ENCODE peak calls at places on chromosome 13, in ten cellular contexts. One of them, this sample, is unnamed.

GRCh38 chr13:72850959-72851677 is 69.2 kb downstream of the PIBF1 start:
- DNase-seq in mucosa of descending colon: peak
- DNase-seq in mesenteric fat pad: no peak
- DNase-seq in T-helper 17 cell: no peak
- DNase-seq in EL: no peak
- DNase-seq in tibial artery: no peak
- DNase-seq in osteocyte: no peak
- DNase-seq in GM04503: no peak
- DNase-seq in NCI-H226: no peak
- DNase-seq in immature natural killer cell: no peak
- DNase-seq in this sample: no peak

GRCh38 chr13:20151016-20151415 is 9.8 kb downstream of the GJA3 start:
- DNase-seq in mucosa of descending colon: no peak
- DNase-seq in mesenteric fat pad: no peak
- DNase-seq in T-helper 17 cell: no peak
- DNase-seq in EL: no peak
- DNase-seq in tibial artery: no peak
- DNase-seq in osteocyte: peak
- DNase-seq in GM04503: no peak
- DNase-seq in NCI-H226: no peak
- DNase-seq in immature natural killer cell: no peak
- DNase-seq in this sample: no peak

GRCh38 chr13:87376081-87376480 is 295.1 kb upstream of the SLITRK5 start:
- DNase-seq in mucosa of descending colon: no peak
- DNase-seq in mesenteric fat pad: no peak
- DNase-seq in T-helper 17 cell: no peak
- DNase-seq in EL: no peak
- DNase-seq in tibial artery: no peak
- DNase-seq in osteocyte: no peak
- DNase-seq in GM04503: no peak
- DNase-seq in NCI-H226: peak
- DNase-seq in immature natural killer cell: no peak
- DNase-seq in this sample: no peak

GRCh38 chr13:81596224-81596753 is 1255.4 kb upstream of the SPRY2 start:
- DNase-seq in mucosa of descending colon: no peak
- DNase-seq in mesenteric fat pad: no peak
- DNase-seq in T-helper 17 cell: no peak
- DNase-seq in EL: no peak
- DNase-seq in tibial artery: no peak
- DNase-seq in osteocyte: no peak
- DNase-seq in GM04503: no peak
- DNase-seq in NCI-H226: no peak
- DNase-seq in immature natural killer cell: no peak
- DNase-seq in this sample: no peak

GRCh38 chr13:93945621-93946020 is 533.9 kb downstream of the DCT start:
- DNase-seq in mucosa of descending colon: no peak
- DNase-seq in mesenteric fat pad: no peak
- DNase-seq in T-helper 17 cell: no peak
- DNase-seq in EL: no peak
- DNase-seq in tibial artery: no peak
- DNase-seq in osteocyte: no peak
- DNase-seq in GM04503: no peak
- DNase-seq in NCI-H226: no peak
- DNase-seq in immature natural killer cell: no peak
- DNase-seq in this sample: no peak

GRCh38 chr13:80430561-80430960 is 89.6 kb upstream of the SPRY2 start:
- DNase-seq in mucosa of descending colon: no peak
- DNase-seq in mesenteric fat pad: no peak
- DNase-seq in T-helper 17 cell: no peak
- DNase-seq in EL: no peak
- DNase-seq in tibial artery: no peak
- DNase-seq in osteocyte: no peak
- DNase-seq in GM04503: no peak
- DNase-seq in NCI-H226: no peak
- DNase-seq in immature natural killer cell: no peak
- DNase-seq in this sample: no peak

GRCh38 chr13:40386586-40386985 is 279.9 kb downstream of the FOXO1 start:
- DNase-seq in mucosa of descending colon: no peak
- DNase-seq in mesenteric fat pad: no peak
- DNase-seq in T-helper 17 cell: no peak
- DNase-seq in EL: no peak
- DNase-seq in tibial artery: no peak
- DNase-seq in osteocyte: no peak
- DNase-seq in GM04503: no peak
- DNase-seq in NCI-H226: no peak
- DNase-seq in immature natural killer cell: no peak
- DNase-seq in this sample: no peak

GRCh38 chr13:99123101-99124045 is 77.3 kb upstream of the UBAC2 start:
- DNase-seq in mucosa of descending colon: no peak
- DNase-seq in mesenteric fat pad: no peak
- DNase-seq in T-helper 17 cell: no peak
- DNase-seq in EL: peak
- DNase-seq in tibial artery: no peak
- DNase-seq in osteocyte: peak
- DNase-seq in GM04503: peak
- DNase-seq in NCI-H226: peak
- DNase-seq in immature natural killer cell: no peak
- DNase-seq in this sample: peak

GRCh38 chr13:51681037-51681678 is 96.9 kb downstream of the WDFY2 start:
- DNase-seq in mucosa of descending colon: no peak
- DNase-seq in mesenteric fat pad: no peak
- DNase-seq in T-helper 17 cell: no peak
- DNase-seq in EL: peak
- DNase-seq in tibial artery: no peak
- DNase-seq in osteocyte: no peak
- DNase-seq in GM04503: peak
- DNase-seq in NCI-H226: peak
- DNase-seq in immature natural killer cell: no peak
- DNase-seq in this sample: peak

GRCh38 chr13:28718186-28718537 is 608 bp downstream of the SLC46A3 start:
- DNase-seq in mucosa of descending colon: no peak
- DNase-seq in mesenteric fat pad: no peak
- DNase-seq in T-helper 17 cell: no peak
- DNase-seq in EL: peak
- DNase-seq in tibial artery: no peak
- DNase-seq in osteocyte: no peak
- DNase-seq in GM04503: no peak
- DNase-seq in NCI-H226: no peak
- DNase-seq in immature natural killer cell: no peak
- DNase-seq in this sample: no peak

GRCh38 chr13:33446821-33447481 is 161.4 kb upstream of the STARD13 start:
- DNase-seq in mucosa of descending colon: no peak
- DNase-seq in mesenteric fat pad: no peak
- DNase-seq in T-helper 17 cell: no peak
- DNase-seq in EL: no peak
- DNase-seq in tibial artery: no peak
- DNase-seq in osteocyte: no peak
- DNase-seq in GM04503: no peak
- DNase-seq in NCI-H226: no peak
- DNase-seq in immature natural killer cell: no peak
- DNase-seq in this sample: peak

GRCh38 chr13:114279770-114280169 is 1.6 kb upstream of the UPF3A start:
- DNase-seq in mucosa of descending colon: no peak
- DNase-seq in mesenteric fat pad: no peak
- DNase-seq in T-helper 17 cell: no peak
- DNase-seq in EL: no peak
- DNase-seq in tibial artery: no peak
- DNase-seq in osteocyte: no peak
- DNase-seq in GM04503: no peak
- DNase-seq in NCI-H226: no peak
- DNase-seq in immature natural killer cell: no peak
- DNase-seq in this sample: no peak

GRCh38 chr13:21061077-21061945 is at the start of gene LATS2:
- DNase-seq in mucosa of descending colon: peak
- DNase-seq in mesenteric fat pad: peak
- DNase-seq in T-helper 17 cell: peak
- DNase-seq in EL: peak
- DNase-seq in tibial artery: peak
- DNase-seq in osteocyte: peak
- DNase-seq in GM04503: peak
- DNase-seq in NCI-H226: peak
- DNase-seq in immature natural killer cell: peak
- DNase-seq in this sample: peak

GRCh38 chr13:61383101-61383500 is 32.5 kb downstream of the PCDH20 start:
- DNase-seq in mucosa of descending colon: no peak
- DNase-seq in mesenteric fat pad: no peak
- DNase-seq in T-helper 17 cell: no peak
- DNase-seq in EL: no peak
- DNase-seq in tibial artery: no peak
- DNase-seq in osteocyte: no peak
- DNase-seq in GM04503: no peak
- DNase-seq in NCI-H226: no peak
- DNase-seq in immature natural killer cell: no peak
- DNase-seq in this sample: no peak

GRCh38 chr13:113962386-113962785 is 11.5 kb downstream of the C13orf46 start:
- DNase-seq in mucosa of descending colon: no peak
- DNase-seq in mesenteric fat pad: no peak
- DNase-seq in T-helper 17 cell: no peak
- DNase-seq in EL: no peak
- DNase-seq in tibial artery: no peak
- DNase-seq in osteocyte: no peak
- DNase-seq in GM04503: no peak
- DNase-seq in NCI-H226: no peak
- DNase-seq in immature natural killer cell: no peak
- DNase-seq in this sample: no peak

GRCh38 chr13:33125821-33126570 is 109.8 kb downstream of the KL start:
- DNase-seq in mucosa of descending colon: no peak
- DNase-seq in mesenteric fat pad: no peak
- DNase-seq in T-helper 17 cell: no peak
- DNase-seq in EL: peak
- DNase-seq in tibial artery: peak
- DNase-seq in osteocyte: no peak
- DNase-seq in GM04503: peak
- DNase-seq in NCI-H226: peak
- DNase-seq in immature natural killer cell: no peak
- DNase-seq in this sample: peak

GRCh38 chr13:113086031-113086750 is 19.4 kb upstream of the F7 start:
- DNase-seq in mucosa of descending colon: peak
- DNase-seq in mesenteric fat pad: no peak
- DNase-seq in T-helper 17 cell: no peak
- DNase-seq in EL: no peak
- DNase-seq in tibial artery: no peak
- DNase-seq in osteocyte: no peak
- DNase-seq in GM04503: no peak
- DNase-seq in NCI-H226: no peak
- DNase-seq in immature natural killer cell: no peak
- DNase-seq in this sample: no peak

GRCh38 chr13:97239943-97240788 is 18.0 kb downstream of the MBNL2 start:
- DNase-seq in mucosa of descending colon: no peak
- DNase-seq in mesenteric fat pad: no peak
- DNase-seq in T-helper 17 cell: no peak
- DNase-seq in EL: no peak
- DNase-seq in tibial artery: no peak
- DNase-seq in osteocyte: no peak
- DNase-seq in GM04503: no peak
- DNase-seq in NCI-H226: no peak
- DNase-seq in immature natural killer cell: no peak
- DNase-seq in this sample: no peak

GRCh38 chr13:99237981-99238662 is 20.1 kb downstream of the GPR18 start:
- DNase-seq in mucosa of descending colon: no peak
- DNase-seq in mesenteric fat pad: no peak
- DNase-seq in T-helper 17 cell: peak
- DNase-seq in EL: no peak
- DNase-seq in tibial artery: no peak
- DNase-seq in osteocyte: no peak
- DNase-seq in GM04503: no peak
- DNase-seq in NCI-H226: no peak
- DNase-seq in immature natural killer cell: no peak
- DNase-seq in this sample: no peak

GRCh38 chr13:30551194-30551593 is 66.5 kb upstream of the USPL1 start:
- DNase-seq in mucosa of descending colon: no peak
- DNase-seq in mesenteric fat pad: no peak
- DNase-seq in T-helper 17 cell: no peak
- DNase-seq in EL: peak
- DNase-seq in tibial artery: no peak
- DNase-seq in osteocyte: no peak
- DNase-seq in GM04503: no peak
- DNase-seq in NCI-H226: no peak
- DNase-seq in immature natural killer cell: no peak
- DNase-seq in this sample: no peak

GRCh38 chr13:100106005-100106404 is 17.1 kb downstream of the PCCA start:
- DNase-seq in mucosa of descending colon: no peak
- DNase-seq in mesenteric fat pad: no peak
- DNase-seq in T-helper 17 cell: no peak
- DNase-seq in EL: peak
- DNase-seq in tibial artery: no peak
- DNase-seq in osteocyte: no peak
- DNase-seq in GM04503: no peak
- DNase-seq in NCI-H226: no peak
- DNase-seq in immature natural killer cell: no peak
- DNase-seq in this sample: no peak

GRCh38 chr13:74929436-74929835 is 552.5 kb downstream of the TBC1D4 start:
- DNase-seq in mucosa of descending colon: no peak
- DNase-seq in mesenteric fat pad: no peak
- DNase-seq in T-helper 17 cell: no peak
- DNase-seq in EL: peak
- DNase-seq in tibial artery: no peak
- DNase-seq in osteocyte: no peak
- DNase-seq in GM04503: no peak
- DNase-seq in NCI-H226: no peak
- DNase-seq in immature natural killer cell: no peak
- DNase-seq in this sample: no peak

GRCh38 chr13:103022328-103022727 is 43.9 kb downstream of the SLC10A2 start:
- DNase-seq in mucosa of descending colon: no peak
- DNase-seq in mesenteric fat pad: no peak
- DNase-seq in T-helper 17 cell: no peak
- DNase-seq in EL: no peak
- DNase-seq in tibial artery: no peak
- DNase-seq in osteocyte: no peak
- DNase-seq in GM04503: no peak
- DNase-seq in NCI-H226: no peak
- DNase-seq in immature natural killer cell: no peak
- DNase-seq in this sample: no peak